ENCODE peak calls at places on chromosomes 13 and 19, in six cellular contexts. N is HepG2, F is A549, I is GM12878, B is endothelial cell of umbilical vein, A is K562. Z is an unnamed sample.

GRCh38 chr19:12721656-12722565 is 1.8 kb downstream of the TNPO2 start:
- DNase-seq in F (peak; percentile 24), I (no peak), N (peak; percentile 52), A (peak; percentile 90), B (peak; percentile 78), Z (peak; percentile 77)

GRCh38 chr19:6677495-6677894 is 7.5 kb upstream of the TNFSF14 start:
- DNase-seq in F (no peak), A (no peak), B (no peak), N (no peak), I (no peak), Z (no peak)

GRCh38 chr19:48403606-48404005 is 10.1 kb downstream of the GRIN2D start:
- DNase-seq in B (peak; percentile 61), F (peak; percentile 78), N (peak; percentile 62), I (no peak), A (peak; percentile 36), Z (peak; percentile 93)

GRCh38 chr19:10752237-10752912 is 34.5 kb downstream of the DNM2 start:
- DNase-seq in B (no peak), A (no peak), I (no peak), F (no peak), N (no peak), Z (no peak)

GRCh38 chr13:99998261-99998660 is 16.7 kb downstream of the ZIC2 start:
- DNase-seq in B (no peak), F (no peak), N (no peak), A (no peak), I (no peak), Z (no peak)

GRCh38 chr13:32391101-32391620 is 36.8 kb downstream of the N4BP2L1 start:
- DNase-seq in I (no peak), B (no peak), F (peak; percentile 1), A (no peak), N (no peak), Z (peak; percentile 39)

GRCh38 chr13:70203661-70204229 is 95.5 kb upstream of the KLHL1 start:
- DNase-seq in F (peak; percentile 12), A (no peak), N (peak; percentile 14), B (peak; percentile 1), I (no peak), Z (peak; percentile 37)

GRCh38 chr19:41871573-41872383 is 5.3 kb upstream of the CD79A start:
- DNase-seq in A (no peak), N (no peak), I (peak; percentile 80), F (peak; percentile 56), B (no peak), Z (peak; percentile 95)

GRCh38 chr19:10878253-10878652 is 6.9 kb downstream of the CARM1 start:
- DNase-seq in F (no peak), A (no peak), N (no peak), B (no peak), I (no peak), Z (no peak)

GRCh38 chr19:9406798-9407352 is 28.5 kb downstream of the ZNF266 start:
- DNase-seq in B (no peak), I (no peak), N (no peak), F (peak; percentile 76), A (peak; percentile 78), Z (no peak)

GRCh38 chr13:111469916-111470506 is 149.6 kb downstream of the TEX29 start:
- DNase-seq in B (no peak), F (no peak), A (no peak), I (no peak), N (no peak), Z (no peak)

GRCh38 chr13:30340367-30341184 is 33.2 kb upstream of the KATNAL1 start:
- DNase-seq in I (no peak), N (no peak), B (no peak), A (peak; percentile 68), F (no peak), Z (peak; percentile 94)

GRCh38 chr13:98998831-98999634 is 21.2 kb upstream of the DOCK9 start:
- DNase-seq in N (no peak), F (no peak), B (no peak), I (peak; percentile 41), A (no peak), Z (no peak)

GRCh38 chr13:54232700-54233099 is 1204.1 kb downstream of the OLFM4 start:
- DNase-seq in F (no peak), I (no peak), A (no peak), N (no peak), B (no peak), Z (no peak)

GRCh38 chr13:87684850-87685735 is 13.9 kb downstream of the SLITRK5 start:
- DNase-seq in B (no peak), A (no peak), I (no peak), N (no peak), F (peak; percentile 64), Z (no peak)

GRCh38 chr13:82214341-82214740 is 1667.9 kb downstream of the SLITRK1 start:
- DNase-seq in I (no peak), A (no peak), N (no peak), F (no peak), B (no peak), Z (no peak)

DNA sequence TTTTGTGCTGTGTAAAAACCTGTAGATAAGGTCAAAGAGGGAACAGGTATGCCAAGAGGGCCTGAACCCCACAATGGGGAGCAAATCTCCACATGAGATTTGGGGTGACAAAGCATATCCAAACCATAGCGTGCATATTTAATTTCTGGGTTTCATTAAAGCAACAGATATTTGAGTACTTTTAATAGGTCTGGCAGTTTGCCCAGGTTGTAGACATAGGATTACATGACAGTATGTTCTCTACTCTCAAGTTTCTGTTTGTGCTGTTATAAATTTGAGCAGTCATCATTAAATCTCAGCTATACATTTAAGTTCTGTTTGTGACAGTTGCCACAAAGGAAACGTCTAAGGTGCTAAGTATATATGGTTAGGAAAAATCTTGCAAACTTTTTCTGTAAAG is 236.4 kb downstream of the ATP8A2 start:
- DNase-seq in A (no peak), F (no peak), B (no peak), I (no peak), N (no peak), Z (no peak)
- TF ChIP-seq MAX in A (no peak), F (no peak), B (no peak), I (no peak), N (no peak), Z (no peak)

GRCh38 chr13:51303063-51303552 is 36.4 kb upstream of the SERPINE3 start:
- DNase-seq in I (no peak), F (no peak), B (no peak), A (no peak), N (no peak), Z (no peak)
- TF ChIP-seq MYC in I (no peak), F (no peak), B (no peak), A (no peak), N (no peak), Z (no peak)

DNA sequence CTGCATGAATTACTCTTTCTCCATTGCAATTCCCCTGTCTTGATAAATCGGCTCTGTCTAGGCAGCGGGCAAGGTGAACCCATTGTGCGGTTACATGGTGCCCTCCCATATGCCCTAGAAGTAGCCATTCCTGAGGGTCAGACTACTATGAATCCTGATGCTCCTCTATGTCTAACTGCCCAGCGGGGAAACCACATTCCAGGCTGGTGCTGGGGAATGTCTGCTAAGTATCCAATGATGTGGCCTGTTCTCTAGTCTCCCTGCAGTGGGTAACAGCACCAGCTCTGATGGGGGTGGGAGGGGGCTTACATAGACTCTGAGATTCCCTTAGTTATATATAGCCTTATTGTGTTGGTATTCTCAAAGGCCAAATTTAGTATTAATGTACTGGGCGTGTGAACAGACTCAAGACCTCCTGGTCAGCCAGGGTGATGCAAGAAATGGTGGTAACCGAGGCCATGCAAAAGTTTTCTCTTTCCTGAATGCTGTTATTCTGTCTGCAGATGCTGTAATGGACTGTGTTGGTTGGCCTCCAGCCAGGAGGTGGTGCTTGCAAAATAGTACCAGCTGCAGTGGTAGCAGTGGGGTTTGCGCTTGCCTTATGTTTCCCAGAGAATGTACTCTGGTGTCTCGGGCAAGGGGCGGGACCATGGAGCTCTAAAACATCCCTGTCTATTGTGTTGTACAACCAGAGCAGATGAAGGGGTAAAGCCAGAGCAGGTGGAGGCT is 564.9 kb upstream of the SLITRK1 start:
- DNase-seq in I (no peak), N (no peak), F (no peak), A (no peak), B (no peak), Z (no peak)
- TF ChIP-seq MAX in I (no peak), N (no peak), F (no peak), A (no peak), B (no peak), Z (no peak)

GRCh38 chr19:14015454-14016035 is 9.4 kb upstream of the RFX1 start:
- DNase-seq in N (peak; percentile 37), B (no peak), F (no peak), I (peak; percentile 94), A (no peak), Z (no peak)

GRCh38 chr19:14021474-14021873 is 6.5 kb upstream of the RLN3 start:
- DNase-seq in B (no peak), F (no peak), I (no peak), A (peak; percentile 34), N (no peak), Z (peak; percentile 24)

GRCh38 chr19:14023404-14024235 is 4.3 kb upstream of the RLN3 start:
- DNase-seq in F (peak; percentile 71), B (peak; percentile 83), N (peak; percentile 85), I (no peak), A (peak; percentile 67), Z (peak; percentile 87)

GRCh38 chr19:14022469-14022868 is 5.5 kb upstream of the RLN3 start:
- DNase-seq in N (no peak), B (no peak), I (no peak), A (no peak), F (no peak), Z (no peak)

DNA sequence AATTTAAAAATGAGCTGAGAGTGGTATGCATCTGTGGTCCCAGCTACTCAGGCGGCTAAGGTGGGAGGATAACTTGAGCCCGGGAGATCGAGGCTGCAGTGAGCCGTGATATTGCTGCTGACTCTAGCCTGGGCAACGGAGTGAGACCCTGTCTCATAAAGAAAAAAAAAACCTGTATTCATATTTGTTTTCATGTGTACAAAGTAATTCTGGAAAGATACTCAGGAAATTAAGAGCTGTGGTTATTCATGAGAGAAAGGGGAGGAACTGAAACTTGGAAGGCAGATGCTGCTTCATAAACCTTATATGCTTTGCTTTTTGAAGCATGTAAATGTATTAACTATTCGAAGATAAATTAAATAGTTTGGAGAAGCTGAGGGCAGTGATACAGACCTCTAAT is 8.8 kb upstream of the RLN3 start:
- DNase-seq in F (no peak), B (no peak), N (no peak), I (no peak), A (no peak), Z (no peak)
- TF ChIP-seq MYC in F (no peak), B (no peak), N (no peak), I (no peak), A (no peak), Z (no peak)

GRCh38 chr13:43432948-43433347 is 353.8 kb downstream of the ENOX1 start:
- DNase-seq in N (no peak), B (no peak), F (no peak), A (no peak), I (no peak), Z (no peak)

GRCh38 chr13:43425234-43425633 is 361.5 kb downstream of the ENOX1 start:
- DNase-seq in A (no peak), I (no peak), F (no peak), N (no peak), B (no peak), Z (no peak)

GRCh38 chr13:43431279-43431678 is 355.5 kb downstream of the ENOX1 start:
- DNase-seq in B (no peak), N (no peak), A (no peak), I (no peak), F (no peak), Z (no peak)

GRCh38 chr13:43426355-43426754 is 360.4 kb downstream of the ENOX1 start:
- DNase-seq in F (no peak), A (no peak), B (no peak), I (no peak), N (no peak), Z (no peak)

GRCh38 chr13:43428545-43429287 is 358.1 kb downstream of the ENOX1 start:
- DNase-seq in B (no peak), A (no peak), N (no peak), I (no peak), F (no peak), Z (no peak)
- TF ChIP-seq MAX in B (no peak), A (no peak), N (no peak), I (no peak), F (no peak), Z (no peak)

GRCh38 chr19:45528149-45528743 is 21.0 kb downstream of the VASP start:
- DNase-seq in B (no peak), F (peak; percentile 66), I (no peak), A (peak; percentile 62), N (no peak), Z (no peak)
- TF ChIP-seq MYC in B (no peak), F (no peak), I (no peak), A (no peak), N (no peak), Z (no peak)